ENCODE peak calls at places on chromosomes 2 and 18, in six cellular contexts. A, T, V, H, K and J are unnamed samples.

GRCh38 chr2:215439980-215440512 is 4.2 kb upstream of the FN1 start:
- DNase-seq in A (no peak), T (peak; percentile 32), V (no peak), H (no peak), K (no peak), J (no peak)

GRCh38 chr18:77132369-77133050 is at the start of gene MBP:
- DNase-seq in A (no peak), T (peak; percentile 92), V (no peak), H (peak; percentile 11), K (peak; percentile 40), J (no peak)

GRCh38 chr18:36530676-36531405 is 233.3 kb downstream of the FHOD3 start:
- DNase-seq in A (no peak), T (no peak), V (no peak), H (no peak), K (no peak), J (no peak)

GRCh38 chr2:63888490-63889402 is 47.0 kb downstream of the UGP2 start:
- DNase-seq in A (peak; percentile 54), T (peak; percentile 61), V (peak; percentile 46), H (no peak), K (peak; percentile 3), J (no peak)

GRCh38 chr2:1730047-1730937 is 14.0 kb downstream of the PXDN start:
- DNase-seq in A (peak; percentile 72), T (peak; percentile 59), V (peak; percentile 96), H (no peak), K (no peak), J (peak; percentile 83)

GRCh38 chr2:227312579-227312978 is 12.5 kb upstream of the MFF start:
- DNase-seq in A (no peak), T (no peak), V (no peak), H (no peak), K (no peak), J (no peak)

GRCh38 chr2:19673213-19673791 is 228.5 kb downstream of the TTC32 start:
- DNase-seq in A (no peak), T (peak; percentile 46), V (peak; percentile 33), H (no peak), K (no peak), J (no peak)

GRCh38 chr2:67515021-67515420 is 117.9 kb downstream of the ETAA1 start:
- DNase-seq in A (no peak), T (no peak), V (no peak), H (no peak), K (no peak), J (no peak)

GRCh38 chr2:240198226-240198625 is 57.8 kb upstream of the OTOS start:
- DNase-seq in A (no peak), T (no peak), V (no peak), H (no peak), K (no peak), J (no peak)

GRCh38 chr18:28963481-28963880 is 786.6 kb upstream of the CDH2 start:
- DNase-seq in A (no peak), T (no peak), V (peak; percentile 57), H (no peak), K (no peak), J (no peak)

GRCh38 chr2:135831180-135831812 is 5.7 kb downstream of the LCT start:
- DNase-seq in A (no peak), T (peak; percentile 27), V (no peak), H (no peak), K (no peak), J (no peak)

DNA sequence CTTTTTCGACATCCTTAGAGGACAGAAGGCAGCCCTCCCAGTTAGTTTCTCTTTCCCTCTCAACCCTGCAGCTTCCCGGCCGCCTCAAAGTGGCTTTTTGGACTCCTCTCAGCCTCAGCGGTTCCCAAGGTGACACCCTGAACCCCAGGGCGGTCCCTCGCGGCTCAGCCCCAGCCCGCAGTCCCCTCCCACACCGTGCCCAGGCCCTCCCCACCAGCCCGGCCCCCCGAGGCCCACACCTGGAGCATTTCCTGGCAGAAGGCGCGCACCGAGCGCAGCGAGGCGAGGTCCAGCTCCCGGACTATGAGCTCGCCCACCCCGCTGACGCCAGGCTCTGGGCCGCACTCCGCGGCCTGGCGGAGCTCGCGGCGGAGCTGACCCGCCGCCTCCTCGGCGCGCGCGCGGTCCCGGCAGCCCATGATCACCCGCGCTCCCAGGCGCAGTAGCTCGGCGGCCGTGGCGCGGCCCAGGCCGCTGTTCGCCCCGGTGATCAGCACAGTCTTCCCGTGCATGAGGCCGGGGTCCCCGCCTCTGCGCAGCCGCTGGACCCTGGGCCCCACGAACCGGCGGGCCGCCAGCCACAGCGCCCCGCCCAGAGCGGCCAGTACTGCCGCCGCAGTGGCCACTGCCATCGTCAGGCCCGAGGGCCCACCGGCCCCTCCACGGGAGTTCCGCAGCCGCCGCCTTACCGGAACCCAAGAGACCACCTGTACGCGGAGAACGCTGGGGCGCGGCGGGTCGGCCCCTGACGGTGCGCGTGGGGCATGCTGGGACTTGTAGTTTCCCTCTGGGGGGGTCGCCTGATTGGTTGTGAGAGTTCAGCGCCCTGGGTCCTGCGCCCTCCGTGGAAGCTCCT is at the start of gene RDH14:
- DNase-seq in A (peak; percentile 93), T (peak; percentile 96), V (peak; percentile 94), H (peak; percentile 74), K (peak; percentile 88), J (peak; percentile 39)
- TF ChIP-seq CTCF in A (no peak), T (no peak), V (no peak), H (peak; percentile 2), K (no peak), J (no peak)

GRCh38 chr2:45729753-45730512 is 78.5 kb downstream of the PRKCE start:
- DNase-seq in A (no peak), T (no peak), V (no peak), H (no peak), K (no peak), J (no peak)
- TF ChIP-seq CTCF in A (peak; percentile 28), T (no peak), V (no peak), H (peak; percentile 31), K (no peak), J (peak; percentile 18)

DNA sequence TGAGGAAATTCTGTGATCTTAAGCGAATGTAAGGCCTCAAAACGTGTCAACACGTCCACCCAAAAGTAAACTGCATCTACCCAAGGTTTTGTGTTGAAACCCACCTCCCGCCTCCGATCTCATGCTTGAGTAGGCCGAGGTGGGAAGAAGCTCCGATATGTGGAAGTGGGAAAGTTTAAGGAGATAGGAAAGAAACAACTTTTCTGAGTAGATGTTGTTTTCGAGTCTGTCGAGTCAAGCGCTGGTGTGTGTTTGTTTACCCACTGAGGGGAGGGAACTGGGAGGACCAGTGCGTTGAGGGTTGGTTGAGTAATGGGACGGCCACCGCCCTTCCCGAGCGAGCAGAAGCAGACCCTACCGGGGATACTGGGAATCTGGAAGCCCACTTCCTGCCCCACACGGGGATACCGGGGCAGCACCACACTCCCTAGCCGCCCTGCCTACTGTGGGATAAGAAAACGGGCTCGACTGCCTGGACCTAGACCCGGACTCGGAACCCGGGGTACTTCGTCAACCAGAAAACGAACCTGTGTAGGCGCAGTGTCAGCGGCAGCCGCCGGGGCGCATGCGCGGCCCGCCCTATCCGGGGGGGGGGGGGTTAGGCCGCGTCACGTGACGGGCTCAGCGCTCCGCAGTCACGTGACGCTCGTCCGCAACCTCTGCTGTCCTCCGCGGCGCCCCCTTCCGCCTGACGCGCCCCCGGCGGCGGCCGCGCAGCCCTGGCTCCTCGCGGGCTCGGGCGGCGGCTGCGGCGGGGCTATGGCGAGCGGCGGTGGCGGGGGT is at the start of gene RETREG2:
- DNase-seq in A (peak; percentile 92), T (peak; percentile 97), V (peak; percentile 93), H (peak; percentile 63), K (peak; percentile 61), J (peak; percentile 72)
- TF ChIP-seq CTCF in A (no peak), T (peak; percentile 24), V (peak; percentile 5), H (peak; percentile 40), K (no peak), J (peak; percentile 26)

GRCh38 chr2:204628926-204629661 is 83.8 kb downstream of the PARD3B start:
- DNase-seq in A (peak; percentile 50), T (no peak), V (peak; percentile 19), H (no peak), K (no peak), J (no peak)

DNA sequence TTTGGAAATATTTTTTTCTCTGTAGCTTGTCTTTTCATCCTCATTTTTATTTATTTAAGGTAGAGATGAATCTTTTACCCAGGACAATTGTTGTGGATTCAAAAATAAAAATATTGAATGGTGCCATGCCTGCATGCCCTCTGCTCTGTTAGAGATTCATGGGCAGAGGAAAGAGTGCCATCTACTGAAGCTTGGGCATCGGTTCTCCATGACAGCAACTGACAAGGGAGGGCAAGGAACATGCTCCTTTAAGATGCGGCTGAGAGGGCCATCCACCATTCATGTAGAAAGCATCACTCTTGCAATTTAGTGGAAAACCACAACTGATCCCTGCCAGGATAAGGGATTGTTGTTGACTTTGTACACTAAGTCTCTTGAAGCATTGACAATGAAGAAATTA is 79.9 kb downstream of the PARD3B start:
- DNase-seq in A (peak; percentile 8), T (no peak), V (peak; percentile 14), H (no peak), K (no peak), J (no peak)
- TF ChIP-seq CTCF in A (no peak), T (no peak), V (no peak), H (no peak), K (no peak), J (no peak)

GRCh38 chr18:50878345-50879301 is at the start of gene ME2:
- DNase-seq in A (peak; percentile 91), T (peak; percentile 96), V (peak; percentile 89), H (peak; percentile 54), K (peak; percentile 80), J (peak; percentile 51)
- TF ChIP-seq CTCF in A (no peak), T (no peak), V (no peak), H (no peak), K (no peak), J (no peak)

GRCh38 chr18:45571714-45572113 is 43.6 kb upstream of the SLC14A2 start:
- DNase-seq in A (no peak), T (no peak), V (no peak), H (no peak), K (no peak), J (no peak)
- TF ChIP-seq CTCF in A (peak; percentile 21), T (peak; percentile 18), V (peak; percentile 16), H (peak; percentile 13), K (no peak), J (peak; percentile 28)

GRCh38 chr2:172427256-172427989 is at the start of gene ITGA6:
- DNase-seq in A (peak; percentile 33), T (peak; percentile 89), V (peak; percentile 50), H (no peak), K (peak; percentile 49), J (no peak)
- TF ChIP-seq CTCF in A (no peak), T (no peak), V (no peak), H (no peak), K (no peak), J (peak; percentile 24)

GRCh38 chr2:45085487-45085886 is 76.2 kb upstream of the SIX2 start:
- DNase-seq in A (no peak), T (no peak), V (no peak), H (no peak), K (no peak), J (no peak)

DNA sequence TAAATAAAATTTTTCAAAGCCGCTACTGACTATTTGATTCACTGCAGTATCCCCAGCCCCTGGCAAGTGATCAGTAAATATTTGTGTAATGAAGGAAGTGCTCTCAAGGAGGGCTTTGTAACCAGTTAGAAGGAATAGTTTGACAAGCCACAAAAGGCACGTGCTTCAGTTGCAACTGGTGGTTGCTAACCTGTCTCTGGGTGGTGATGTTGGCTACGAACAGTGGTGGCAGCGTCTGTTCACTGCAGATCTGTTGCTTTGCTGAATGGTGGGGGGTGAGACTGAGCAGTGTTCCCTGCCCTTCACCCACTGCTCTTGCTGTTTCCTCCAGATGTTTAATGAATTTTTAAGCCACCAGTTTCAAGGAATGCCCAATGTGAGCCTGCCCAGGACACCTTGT is 73.9 kb upstream of the SIX2 start:
- DNase-seq in A (no peak), T (no peak), V (peak; percentile 2), H (no peak), K (no peak), J (no peak)
- TF ChIP-seq CTCF in A (no peak), T (no peak), V (no peak), H (no peak), K (no peak), J (no peak)